ENCODE peak calls at places on chromosome 12, in ten cellular contexts. M is CD8-positive, alpha-beta T cell; I is fibroblast of lung; Y is fibroblast of the aortic adventitia; U is K562; N is lung; J is tibial artery; D is type B pancreatic cell; E is AG09309; V is HCT116. K is an unnamed sample.
A peak's percentile ranks its signal among the peaks of the same experiment; 100 is the strongest.

GRCh38 chr12:25054783-25055144 is 105.9 kb upstream of the BCAT1 start:
- DNase-seq in M (peak; percentile 30), I (peak; percentile 33), Y (no peak), U (no peak), N (no peak), J (no peak), D (no peak), E (no peak), V (no peak), K (no peak)

GRCh38 chr12:25130741-25131188 is 64.2 kb downstream of the DNAI7 start:
- DNase-seq in M (no peak), I (peak; percentile 47), Y (peak; percentile 73), U (peak; percentile 26), N (no peak), J (no peak), D (no peak), E (peak; percentile 23), V (peak; percentile 22), K (peak; percentile 50)

GRCh38 chr12:52835271-52836041 is 1.3 kb upstream of the KRT79 start:
- DNase-seq in M (no peak), I (no peak), Y (no peak), U (no peak), N (no peak), J (no peak), D (no peak), E (no peak), V (no peak), K (no peak)

GRCh38 chr12:52413787-52414345 is 7.7 kb upstream of the KRT82 start:
- DNase-seq in M (no peak), I (no peak), Y (no peak), U (no peak), N (no peak), J (no peak), D (no peak), E (no peak), V (no peak), K (no peak)

GRCh38 chr12:93466625-93467350 is 526 bp upstream of the MRPL42 start:
- DNase-seq in M (no peak), I (no peak), Y (no peak), U (no peak), N (no peak), J (no peak), D (no peak), E (no peak), V (no peak), K (no peak)

GRCh38 chr12:74906224-74906623 is 303.4 kb downstream of the KCNC2 start:
- DNase-seq in M (no peak), I (no peak), Y (no peak), U (no peak), N (no peak), J (no peak), D (no peak), E (no peak), V (no peak), K (no peak)

GRCh38 chr12:30908389-30909087 is 18.0 kb upstream of the TSPAN11 start:
- DNase-seq in M (no peak), I (peak; percentile 82), Y (peak; percentile 93), U (no peak), N (no peak), J (no peak), D (no peak), E (peak; percentile 92), V (no peak), K (no peak)

GRCh38 chr12:88238406-88238805 is 96.3 kb downstream of the TMTC3 start:
- DNase-seq in M (no peak), I (no peak), Y (no peak), U (no peak), N (no peak), J (no peak), D (no peak), E (no peak), V (no peak), K (no peak)

GRCh38 chr12:97960225-97960624 is 497.6 kb downstream of the RMST start:
- DNase-seq in M (no peak), I (no peak), Y (no peak), U (no peak), N (no peak), J (no peak), D (no peak), E (no peak), V (no peak), K (no peak)

GRCh38 chr12:19035552-19035951 is 94.0 kb upstream of the PLEKHA5 start:
- DNase-seq in M (no peak), I (peak; percentile 87), Y (peak; percentile 91), U (no peak), N (no peak), J (no peak), D (no peak), E (peak; percentile 62), V (no peak), K (no peak)

GRCh38 chr12:128930591-128930990 is 77.3 kb downstream of the GLT1D1 start:
- DNase-seq in M (no peak), I (no peak), Y (no peak), U (no peak), N (no peak), J (no peak), D (no peak), E (no peak), V (no peak), K (no peak)

GRCh38 chr12:57744194-57744776 is 554 bp upstream of the TSPAN31 start:
- DNase-seq in M (peak; percentile 40), I (no peak), Y (peak; percentile 90), U (peak; percentile 88), N (peak; percentile 81), J (peak; percentile 66), D (no peak), E (peak; percentile 43), V (peak; percentile 92), K (peak; percentile 76)

GRCh38 chr12:12724421-12725085 is 7.4 kb downstream of the CDKN1B start:
- DNase-seq in M (no peak), I (peak; percentile 7), Y (no peak), U (peak; percentile 34), N (no peak), J (no peak), D (no peak), E (no peak), V (no peak), K (no peak)

DNA sequence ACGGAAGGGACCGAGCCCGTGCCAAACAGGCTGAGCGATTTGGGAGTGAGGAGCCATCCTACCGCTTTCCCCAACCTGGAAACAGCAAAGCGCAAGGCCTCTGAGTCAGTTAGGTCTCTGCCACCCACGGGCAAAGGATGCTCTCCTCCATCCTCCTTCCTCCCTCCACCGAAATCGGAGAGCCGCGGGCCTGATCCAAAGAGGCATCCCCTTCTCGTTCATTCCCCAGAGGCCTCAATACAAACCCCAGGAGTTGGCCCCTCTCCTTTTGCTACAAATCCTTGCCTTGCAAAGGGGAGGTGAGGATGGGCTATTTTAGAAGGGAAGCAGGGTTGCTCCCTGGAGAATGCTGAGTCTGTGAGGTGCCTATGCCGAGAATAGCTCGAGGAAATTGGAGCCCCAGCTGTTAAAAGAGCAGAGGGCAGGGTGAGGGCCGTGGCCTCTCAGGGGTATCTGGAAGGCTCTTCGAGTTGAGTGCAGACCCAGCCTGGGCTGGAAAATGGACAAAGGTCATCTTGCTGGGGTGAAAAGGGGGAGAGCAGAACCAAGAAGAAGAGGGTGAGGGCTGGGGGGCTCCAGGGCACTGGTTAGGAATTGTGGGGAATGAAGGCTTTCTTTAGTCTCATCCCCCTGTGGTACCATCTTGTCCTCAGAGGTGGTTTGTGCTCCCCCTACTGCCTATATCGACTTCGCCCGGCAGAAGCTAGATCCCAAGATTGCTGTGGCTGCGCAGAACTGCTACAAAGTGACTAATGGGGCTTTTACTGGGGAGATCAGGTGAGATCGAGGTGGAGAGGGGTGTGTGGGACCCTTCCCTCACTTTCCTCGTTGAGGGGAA is 1.1 kb downstream of the TPI1 start:
- DNase-seq in M (no peak), I (no peak), Y (no peak), U (no peak), N (no peak), J (no peak), D (no peak), E (no peak), V (no peak), K (no peak)
- TF ChIP-seq CTCF in M (no peak), I (no peak), Y (peak; percentile 34), U (peak; percentile 14), N (no peak), J (no peak), D (no peak), E (peak; percentile 30), V (peak; percentile 25), K (no peak)

DNA sequence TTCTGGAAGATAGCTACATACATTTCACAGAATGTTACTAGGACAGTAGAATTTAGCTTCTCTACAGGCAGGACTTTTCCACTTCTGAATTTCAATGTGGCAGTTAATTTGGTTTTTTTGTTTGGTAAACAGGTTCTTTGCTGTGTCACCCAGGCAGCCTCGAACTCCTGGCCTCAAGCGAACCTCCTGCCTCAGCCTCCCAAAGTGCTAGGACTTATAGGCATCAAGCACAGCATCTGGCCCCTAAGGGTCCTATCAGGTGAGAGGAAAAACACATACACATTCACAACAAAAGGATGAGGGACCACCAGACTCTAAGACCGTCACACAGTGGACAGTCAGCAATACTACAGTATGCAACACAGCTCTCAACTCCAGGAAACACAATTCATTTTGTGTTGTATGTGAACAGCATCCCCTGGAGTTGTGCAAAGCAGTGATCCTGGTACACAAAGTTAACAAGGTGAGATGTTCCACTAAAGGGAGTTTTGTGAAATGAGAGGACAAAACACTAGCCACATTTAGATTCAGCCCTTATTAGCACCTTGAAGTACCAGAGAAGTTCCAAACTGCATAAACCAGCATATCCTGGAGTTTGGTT is 6.9 kb downstream of the ATP2B1 start:
- DNase-seq in M (no peak), I (no peak), Y (no peak), U (no peak), N (no peak), J (no peak), D (no peak), E (no peak), V (no peak), K (no peak)
- TF ChIP-seq CTCF in M (no peak), I (no peak), Y (no peak), U (no peak), N (no peak), J (no peak), D (no peak), E (no peak), V (peak; percentile 45), K (no peak)

GRCh38 chr12:102883204-102883799 is 33.7 kb downstream of the PAH start:
- DNase-seq in M (peak; percentile 9), I (peak; percentile 8), Y (peak; percentile 5), U (peak; percentile 64), N (peak; percentile 49), J (peak; percentile 38), D (peak; percentile 75), E (no peak), V (peak; percentile 10), K (peak; percentile 69)
- TF ChIP-seq CTCF in M (peak; percentile 61), I (peak; percentile 64), Y (peak; percentile 45), U (peak; percentile 72), N (peak; percentile 24), J (no peak), D (peak; percentile 93), E (peak; percentile 74), V (peak; percentile 93), K (peak; percentile 93)

GRCh38 chr12:81465881-81466280 is 293.3 kb downstream of the PPFIA2 start:
- DNase-seq in M (no peak), I (no peak), Y (no peak), U (no peak), N (no peak), J (no peak), D (no peak), E (no peak), V (no peak), K (no peak)

GRCh38 chr12:81465191-81465590 is 294.0 kb downstream of the PPFIA2 start:
- DNase-seq in M (no peak), I (peak; percentile 5), Y (no peak), U (no peak), N (no peak), J (no peak), D (no peak), E (no peak), V (no peak), K (no peak)

GRCh38 chr12:81461163-81461562 is 298.0 kb downstream of the PPFIA2 start:
- DNase-seq in M (no peak), I (no peak), Y (no peak), U (no peak), N (no peak), J (no peak), D (no peak), E (no peak), V (no peak), K (no peak)
- TF ChIP-seq CTCF in M (no peak), I (no peak), Y (no peak), U (no peak), N (no peak), J (no peak), D (peak; percentile 50), E (no peak), V (peak; percentile 53), K (no peak)

K was measured in GM13976.